ENCODE peak calls at places on chromosomes 1 and 21, in five cellular contexts. J is breast epithelium, R is transverse colon, U is sigmoid colon, C is spleen. Q is an unnamed sample.

GRCh38 chr1:42176902-42177519 is 12.5 kb upstream of the GUCA2A start:
- DNase-seq in C (no peak), U (no peak), J (no peak), R (no peak), Q (peak; percentile 62)

GRCh38 chr1:116763787-116764465 is 9.7 kb downstream of the CD2 start:
- DNase-seq in J (no peak), U (no peak), C (peak; percentile 55), R (peak; percentile 36), Q (no peak)

GRCh38 chr1:31705080-31705866 is 1.5 kb upstream of the COL16A1 start:
- DNase-seq in J (no peak), U (peak; percentile 90), C (peak; percentile 81), R (peak; percentile 64), Q (peak; percentile 17)

GRCh38 chr1:178899402-178899801 is 28.5 kb upstream of the ANGPTL1 start:
- DNase-seq in J (no peak), U (no peak), R (no peak), C (no peak), Q (no peak)

GRCh38 chr21:26962516-26963305 is 4.2 kb downstream of the ADAMTS5 start:
- DNase-seq in U (no peak), J (no peak), C (no peak), R (no peak), Q (no peak)

GRCh38 chr1:206461602-206462455 is 8.4 kb upstream of the IKBKE start:
- DNase-seq in C (peak; percentile 18), U (peak; percentile 83), R (peak; percentile 82), J (no peak), Q (peak; percentile 78)

GRCh38 chr1:244599937-244600350 is 53.0 kb upstream of the DESI2 start:
- DNase-seq in U (no peak), R (peak; percentile 12), C (no peak), J (no peak), Q (peak; percentile 20)

GRCh38 chr1:246181244-246181643 is 325.8 kb downstream of the SMYD3 start:
- DNase-seq in C (no peak), J (no peak), U (no peak), R (no peak), Q (no peak)

DNA sequence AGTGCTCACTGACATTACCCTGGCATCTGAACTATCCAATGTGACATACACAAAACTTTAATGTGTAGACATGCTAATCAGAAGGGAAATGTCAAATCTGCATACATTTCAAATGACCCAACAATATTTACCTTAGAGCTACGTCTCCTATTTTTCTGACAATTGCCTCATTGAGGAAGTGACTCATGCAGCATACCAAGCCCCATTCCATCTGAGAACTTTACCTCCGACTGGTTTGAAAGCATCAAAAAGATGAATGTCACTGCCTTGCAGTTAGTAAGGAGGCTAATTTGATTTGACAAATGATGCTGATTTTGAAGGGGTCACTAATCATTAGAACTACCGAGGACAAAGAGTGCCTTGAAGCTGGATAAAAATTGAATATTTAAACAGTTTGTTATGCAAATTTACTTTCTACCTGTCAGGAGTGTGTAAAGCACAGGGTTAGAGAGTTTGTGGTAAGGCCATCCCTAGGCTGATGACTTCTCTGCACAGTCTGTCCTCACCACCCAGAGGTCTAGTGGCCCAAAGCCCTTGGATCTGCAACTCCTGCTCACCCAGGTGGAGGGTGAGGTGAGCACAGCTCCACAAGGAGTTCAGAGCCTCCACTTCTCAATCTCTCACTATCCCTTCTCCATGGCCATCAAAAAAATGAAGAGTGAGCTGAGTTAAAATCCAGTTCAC is 500.3 kb upstream of the C1orf87 start:
- DNase-seq in R (no peak), U (no peak), C (no peak), J (no peak), Q (no peak)
- TF ChIP-seq POLR2A in R (no peak), U (no peak), C (no peak), J (no peak), Q (no peak)

DNA sequence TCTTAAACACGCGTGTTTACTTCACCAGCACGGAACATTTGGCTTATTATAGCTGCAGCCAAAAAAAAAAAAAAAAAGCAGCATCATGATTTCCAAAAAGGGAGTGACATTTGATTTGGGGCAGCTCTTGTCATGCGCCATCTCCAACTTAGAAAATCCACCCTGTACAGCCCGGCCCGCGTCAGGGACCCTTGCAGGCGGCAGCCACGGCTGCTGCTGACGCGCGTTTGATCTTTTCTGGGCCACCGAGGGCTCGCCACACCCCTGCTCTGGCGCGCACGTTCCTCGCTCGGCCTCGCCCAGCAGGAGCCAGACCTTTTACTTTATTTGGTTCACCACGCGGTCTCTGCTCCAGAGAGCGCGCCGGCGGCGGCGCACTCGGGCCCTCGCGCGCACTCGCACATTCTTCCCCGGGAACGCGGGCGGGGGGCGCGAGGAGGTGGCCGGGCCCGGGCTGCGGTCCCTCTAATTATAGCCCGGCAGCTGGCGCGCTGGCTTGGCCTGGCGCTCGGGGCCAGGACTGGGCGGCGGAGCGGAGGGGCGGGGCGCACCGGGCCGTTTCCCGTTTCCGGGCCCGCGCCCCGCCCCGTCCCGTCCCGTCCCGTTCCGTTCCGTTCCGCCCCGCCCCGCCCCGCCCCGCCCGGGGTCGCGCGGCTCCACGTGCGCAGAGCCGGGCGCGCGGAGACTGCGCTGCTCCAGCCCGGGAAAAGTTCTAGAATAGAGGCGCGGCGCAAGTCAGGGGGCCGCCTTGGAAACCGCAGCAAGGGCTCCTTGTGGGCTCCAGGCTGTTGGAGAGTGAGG is 10.2 kb downstream of the IRF2BP2 start:
- DNase-seq in U (peak; percentile 95), J (peak; percentile 76), C (peak; percentile 95), R (peak; percentile 92), Q (peak; percentile 92)
- TF ChIP-seq POLR2A in U (peak; percentile 64), J (no peak), C (peak; percentile 78), R (peak; percentile 81), Q (peak; percentile 88)

GRCh38 chr1:241582921-241583321 is 50.7 kb downstream of the KMO start:
- DNase-seq in U (no peak), C (no peak), J (peak; percentile 52), R (no peak), Q (no peak)
- TF ChIP-seq POLR2A in U (no peak), C (no peak), J (no peak), R (no peak), Q (no peak)

GRCh38 chr1:161089251-161089924 is at the start of gene NECTIN4:
- DNase-seq in U (no peak), R (peak; percentile 82), J (peak; percentile 91), C (peak; percentile 54), Q (no peak)
- TF ChIP-seq POLR2A in U (no peak), R (peak; percentile 52), J (peak; percentile 10), C (no peak), Q (no peak)